ENCODE peak calls at places on chromosomes 1 and 21, in nine cellular contexts. One of them, this sample, is unnamed.

GRCh38 chr1:41735139-41735538 is 183.6 kb downstream of the HIVEP3 start:
- DNase-seq in heart right ventricle: no peak
- DNase-seq in A549: no peak
- DNase-seq in prostate gland: no peak
- DNase-seq in brain microvascular endothelial cell: no peak
- DNase-seq in heart left ventricle: no peak
- DNase-seq in Caco-2: no peak
- DNase-seq in hepatocyte: no peak
- DNase-seq in sigmoid colon: no peak
- DNase-seq in this sample: no peak

GRCh38 chr21:38780879-38781278 is 24.9 kb upstream of the ETS2 start:
- DNase-seq in Caco-2: no peak
- DNase-seq in sigmoid colon: no peak
- DNase-seq in A549: no peak
- DNase-seq in brain microvascular endothelial cell: no peak
- DNase-seq in heart right ventricle: no peak
- DNase-seq in heart left ventricle: no peak
- DNase-seq in prostate gland: no peak
- DNase-seq in hepatocyte: no peak
- DNase-seq in this sample: no peak

GRCh38 chr21:33587792-33588484 is 546 bp downstream of the DONSON start:
- DNase-seq in hepatocyte: peak
- DNase-seq in heart right ventricle: peak
- DNase-seq in heart left ventricle: peak
- DNase-seq in sigmoid colon: peak
- DNase-seq in A549: peak
- DNase-seq in Caco-2: peak
- DNase-seq in brain microvascular endothelial cell: peak
- DNase-seq in prostate gland: peak
- DNase-seq in this sample: no peak

GRCh38 chr1:113282011-113282896 is 108.1 kb upstream of the MAGI3 start:
- DNase-seq in heart left ventricle: no peak
- DNase-seq in prostate gland: no peak
- DNase-seq in Caco-2: no peak
- DNase-seq in brain microvascular endothelial cell: no peak
- DNase-seq in hepatocyte: no peak
- DNase-seq in heart right ventricle: no peak
- DNase-seq in sigmoid colon: no peak
- DNase-seq in A549: no peak
- DNase-seq in this sample: no peak

GRCh38 chr1:112927462-112927971 is 28.5 kb downstream of the SLC16A1 start:
- DNase-seq in heart left ventricle: no peak
- DNase-seq in prostate gland: no peak
- DNase-seq in sigmoid colon: no peak
- DNase-seq in brain microvascular endothelial cell: no peak
- DNase-seq in Caco-2: no peak
- DNase-seq in hepatocyte: no peak
- DNase-seq in A549: no peak
- DNase-seq in heart right ventricle: no peak
- DNase-seq in this sample: no peak

GRCh38 chr1:230822092-230822581 is 46.2 kb downstream of the C1orf198 start:
- DNase-seq in heart right ventricle: peak
- DNase-seq in Caco-2: no peak
- DNase-seq in brain microvascular endothelial cell: no peak
- DNase-seq in sigmoid colon: peak
- DNase-seq in hepatocyte: no peak
- DNase-seq in A549: no peak
- DNase-seq in heart left ventricle: no peak
- DNase-seq in prostate gland: no peak
- DNase-seq in this sample: peak

GRCh38 chr1:8303141-8303540 is 14.8 kb upstream of the SLC45A1 start:
- DNase-seq in sigmoid colon: no peak
- DNase-seq in heart right ventricle: no peak
- DNase-seq in Caco-2: no peak
- DNase-seq in brain microvascular endothelial cell: peak
- DNase-seq in A549: no peak
- DNase-seq in hepatocyte: no peak
- DNase-seq in prostate gland: no peak
- DNase-seq in heart left ventricle: no peak
- DNase-seq in this sample: no peak

GRCh38 chr1:190477687-190478192 is at the start of gene BRINP3:
- DNase-seq in A549: no peak
- DNase-seq in sigmoid colon: no peak
- DNase-seq in brain microvascular endothelial cell: no peak
- DNase-seq in heart right ventricle: no peak
- DNase-seq in prostate gland: no peak
- DNase-seq in hepatocyte: peak
- DNase-seq in heart left ventricle: no peak
- DNase-seq in Caco-2: no peak
- DNase-seq in this sample: no peak

GRCh38 chr1:39051956-39052355 is 25.8 kb downstream of the NDUFS5 start:
- DNase-seq in prostate gland: no peak
- DNase-seq in heart right ventricle: no peak
- DNase-seq in sigmoid colon: no peak
- DNase-seq in heart left ventricle: no peak
- DNase-seq in hepatocyte: no peak
- DNase-seq in A549: no peak
- DNase-seq in brain microvascular endothelial cell: no peak
- DNase-seq in Caco-2: no peak
- DNase-seq in this sample: no peak

GRCh38 chr1:81548918-81549587 is 251.7 kb upstream of the ADGRL2 start:
- DNase-seq in hepatocyte: no peak
- DNase-seq in Caco-2: no peak
- DNase-seq in prostate gland: no peak
- DNase-seq in A549: no peak
- DNase-seq in sigmoid colon: no peak
- DNase-seq in heart right ventricle: no peak
- DNase-seq in brain microvascular endothelial cell: no peak
- DNase-seq in heart left ventricle: no peak
- DNase-seq in this sample: no peak

GRCh38 chr1:78165816-78166215 is 120.0 kb downstream of the GIPC2 start:
- DNase-seq in Caco-2: no peak
- DNase-seq in heart right ventricle: no peak
- DNase-seq in brain microvascular endothelial cell: no peak
- DNase-seq in prostate gland: no peak
- DNase-seq in sigmoid colon: no peak
- DNase-seq in hepatocyte: no peak
- DNase-seq in heart left ventricle: no peak
- DNase-seq in A549: no peak
- DNase-seq in this sample: no peak

GRCh38 chr1:28779751-28780150 is 32.2 kb upstream of the OPRD1 start:
- DNase-seq in sigmoid colon: no peak
- DNase-seq in hepatocyte: no peak
- DNase-seq in heart right ventricle: no peak
- DNase-seq in heart left ventricle: no peak
- DNase-seq in Caco-2: no peak
- DNase-seq in A549: no peak
- DNase-seq in brain microvascular endothelial cell: no peak
- DNase-seq in prostate gland: no peak
- DNase-seq in this sample: no peak

GRCh38 chr1:201144701-201145100 is 9.6 kb downstream of the TMEM9 start:
- DNase-seq in heart left ventricle: no peak
- DNase-seq in prostate gland: no peak
- DNase-seq in hepatocyte: no peak
- DNase-seq in A549: no peak
- DNase-seq in brain microvascular endothelial cell: no peak
- DNase-seq in sigmoid colon: no peak
- DNase-seq in heart right ventricle: no peak
- DNase-seq in Caco-2: no peak
- DNase-seq in this sample: no peak

DNA sequence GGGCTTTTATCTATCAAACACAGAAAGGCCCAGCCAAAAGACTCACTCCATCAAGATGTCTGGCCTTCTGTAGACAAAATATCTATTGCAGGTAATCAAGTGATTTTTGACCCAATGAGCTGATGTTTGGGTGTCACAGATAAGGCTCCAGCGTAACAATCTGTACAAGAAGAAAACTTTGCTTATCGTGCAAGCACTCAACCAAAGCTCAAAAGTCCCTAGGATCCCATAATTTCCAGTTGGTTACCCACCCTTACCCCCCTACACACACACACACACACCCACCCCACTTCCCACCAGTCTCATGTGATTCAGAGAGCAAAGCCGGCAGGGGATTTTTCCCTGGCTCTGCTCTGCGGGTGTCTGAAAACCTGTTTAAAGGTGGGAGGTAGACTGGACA is 5.8 kb downstream of the ITPKB start:
- DNase-seq in sigmoid colon: no peak
- DNase-seq in prostate gland: no peak
- DNase-seq in Caco-2: no peak
- DNase-seq in brain microvascular endothelial cell: no peak
- DNase-seq in A549: no peak
- DNase-seq in heart right ventricle: no peak
- DNase-seq in heart left ventricle: no peak
- DNase-seq in hepatocyte: no peak
- DNase-seq in this sample: no peak
- H3K4me3 ChIP-seq in sigmoid colon: peak
- H3K4me3 ChIP-seq in prostate gland: peak
- H3K4me3 ChIP-seq in Caco-2: no peak
- H3K4me3 ChIP-seq in brain microvascular endothelial cell: no peak
- H3K4me3 ChIP-seq in A549: no peak
- H3K4me3 ChIP-seq in heart right ventricle: no peak
- H3K4me3 ChIP-seq in heart left ventricle: peak
- H3K4me3 ChIP-seq in hepatocyte: no peak
- H3K4me3 ChIP-seq in this sample: no peak

GRCh38 chr1:170668301-170668789 is 4.4 kb downstream of the PRRX1 start:
- DNase-seq in heart left ventricle: no peak
- DNase-seq in Caco-2: no peak
- DNase-seq in hepatocyte: no peak
- DNase-seq in prostate gland: no peak
- DNase-seq in sigmoid colon: no peak
- DNase-seq in brain microvascular endothelial cell: peak
- DNase-seq in A549: no peak
- DNase-seq in heart right ventricle: no peak
- DNase-seq in this sample: no peak

GRCh38 chr1:170671629-170671963 is 7.7 kb downstream of the PRRX1 start:
- DNase-seq in prostate gland: no peak
- DNase-seq in heart right ventricle: no peak
- DNase-seq in sigmoid colon: no peak
- DNase-seq in hepatocyte: no peak
- DNase-seq in Caco-2: no peak
- DNase-seq in brain microvascular endothelial cell: no peak
- DNase-seq in A549: no peak
- DNase-seq in heart left ventricle: no peak
- DNase-seq in this sample: no peak

GRCh38 chr1:170669036-170669435 is 5.1 kb downstream of the PRRX1 start:
- DNase-seq in prostate gland: no peak
- DNase-seq in heart right ventricle: no peak
- DNase-seq in brain microvascular endothelial cell: no peak
- DNase-seq in heart left ventricle: no peak
- DNase-seq in A549: no peak
- DNase-seq in Caco-2: no peak
- DNase-seq in sigmoid colon: no peak
- DNase-seq in hepatocyte: no peak
- DNase-seq in this sample: no peak

GRCh38 chr1:170669586-170670332 is 5.8 kb downstream of the PRRX1 start:
- DNase-seq in Caco-2: no peak
- DNase-seq in A549: no peak
- DNase-seq in heart left ventricle: no peak
- DNase-seq in brain microvascular endothelial cell: no peak
- DNase-seq in heart right ventricle: no peak
- DNase-seq in sigmoid colon: no peak
- DNase-seq in hepatocyte: no peak
- DNase-seq in prostate gland: no peak
- DNase-seq in this sample: no peak

GRCh38 chr1:170670751-170671628 is 7.1 kb downstream of the PRRX1 start:
- DNase-seq in heart left ventricle: peak
- DNase-seq in prostate gland: no peak
- DNase-seq in A549: no peak
- DNase-seq in heart right ventricle: peak
- DNase-seq in Caco-2: no peak
- DNase-seq in brain microvascular endothelial cell: peak
- DNase-seq in hepatocyte: peak
- DNase-seq in sigmoid colon: no peak
- DNase-seq in this sample: no peak
- TF ChIP-seq CTCF in heart left ventricle: peak
- TF ChIP-seq CTCF in prostate gland: peak
- TF ChIP-seq CTCF in A549: peak
- TF ChIP-seq CTCF in heart right ventricle: peak
- TF ChIP-seq CTCF in Caco-2: no peak
- TF ChIP-seq CTCF in brain microvascular endothelial cell: peak
- TF ChIP-seq CTCF in hepatocyte: peak
- TF ChIP-seq CTCF in sigmoid colon: peak
- TF ChIP-seq CTCF in this sample: peak

GRCh38 chr21:27212444-27212843 is 245.6 kb upstream of the ADAMTS5 start:
- DNase-seq in hepatocyte: no peak
- DNase-seq in Caco-2: no peak
- DNase-seq in prostate gland: no peak
- DNase-seq in brain microvascular endothelial cell: no peak
- DNase-seq in sigmoid colon: no peak
- DNase-seq in heart right ventricle: no peak
- DNase-seq in A549: no peak
- DNase-seq in heart left ventricle: no peak
- DNase-seq in this sample: no peak
- H3K4me3 ChIP-seq in hepatocyte: no peak
- H3K4me3 ChIP-seq in Caco-2: no peak
- H3K4me3 ChIP-seq in prostate gland: no peak
- H3K4me3 ChIP-seq in brain microvascular endothelial cell: no peak
- H3K4me3 ChIP-seq in sigmoid colon: no peak
- H3K4me3 ChIP-seq in heart right ventricle: no peak
- H3K4me3 ChIP-seq in A549: no peak
- H3K4me3 ChIP-seq in heart left ventricle: no peak
- H3K4me3 ChIP-seq in this sample: no peak

GRCh38 chr1:54795100-54795665 is 5.9 kb downstream of the TTC22 start:
- DNase-seq in heart left ventricle: no peak
- DNase-seq in hepatocyte: no peak
- DNase-seq in prostate gland: no peak
- DNase-seq in brain microvascular endothelial cell: no peak
- DNase-seq in sigmoid colon: no peak
- DNase-seq in Caco-2: no peak
- DNase-seq in A549: no peak
- DNase-seq in heart right ventricle: no peak
- DNase-seq in this sample: no peak
- TF ChIP-seq CTCF in heart left ventricle: no peak
- TF ChIP-seq CTCF in hepatocyte: no peak
- TF ChIP-seq CTCF in prostate gland: no peak
- TF ChIP-seq CTCF in brain microvascular endothelial cell: no peak
- TF ChIP-seq CTCF in sigmoid colon: no peak
- TF ChIP-seq CTCF in Caco-2: no peak
- TF ChIP-seq CTCF in A549: no peak
- TF ChIP-seq CTCF in heart right ventricle: no peak
- TF ChIP-seq CTCF in this sample: no peak

DNA sequence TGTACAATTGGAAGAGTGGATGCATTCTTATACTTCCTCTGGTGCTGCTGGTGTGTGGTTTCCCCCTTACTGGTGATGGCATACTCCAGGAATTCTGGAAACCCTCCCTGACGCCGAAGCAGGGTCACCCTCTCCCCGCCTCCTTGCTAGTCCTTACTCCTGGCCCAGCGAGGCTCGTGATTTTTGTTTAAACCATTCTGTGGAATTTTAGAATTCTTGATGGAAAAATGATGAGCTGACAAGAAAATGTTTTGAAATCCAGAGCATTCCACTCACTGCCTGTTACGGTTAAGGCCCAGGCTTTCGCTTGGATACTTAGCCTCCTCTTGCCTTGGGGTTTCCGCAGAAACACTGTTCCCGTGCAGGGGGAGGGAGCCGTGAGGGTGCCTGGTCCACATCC is 41.1 kb downstream of the IL6R start:
- DNase-seq in heart right ventricle: no peak
- DNase-seq in prostate gland: no peak
- DNase-seq in brain microvascular endothelial cell: peak
- DNase-seq in heart left ventricle: peak
- DNase-seq in Caco-2: no peak
- DNase-seq in hepatocyte: peak
- DNase-seq in A549: no peak
- DNase-seq in sigmoid colon: peak
- DNase-seq in this sample: peak
- H3K4me3 ChIP-seq in heart right ventricle: no peak
- H3K4me3 ChIP-seq in prostate gland: no peak
- H3K4me3 ChIP-seq in brain microvascular endothelial cell: no peak
- H3K4me3 ChIP-seq in heart left ventricle: no peak
- H3K4me3 ChIP-seq in Caco-2: no peak
- H3K4me3 ChIP-seq in hepatocyte: no peak
- H3K4me3 ChIP-seq in A549: no peak
- H3K4me3 ChIP-seq in sigmoid colon: no peak
- H3K4me3 ChIP-seq in this sample: no peak